ENCODE peak calls at places on chromosome 15, in seven cellular contexts. A is substantia nigra; P is amniotic stem cell; F is NCI-H82; J is SHP77; R is NCI-H1417; L is naive thymus-derived CD8-positive, alpha-beta T cell. G is an unnamed sample.

GRCh38 chr15:60804551-60804950 is 325.6 kb upstream of the ICE2 start:
- DNase-seq in P (no peak), R (no peak), F (no peak), J (no peak), A (no peak), L (no peak), G (no peak)

GRCh38 chr15:99174989-99175388 is 70.1 kb downstream of the SYNM start:
- DNase-seq in J (no peak), P (no peak), A (no peak), L (no peak), F (peak), R (no peak), G (no peak)

GRCh38 chr15:34883633-34884032 is 85.9 kb downstream of the AQR start:
- DNase-seq in F (no peak), A (no peak), L (no peak), P (no peak), J (no peak), R (no peak), G (no peak)

GRCh38 chr15:66880380-66881155 is 178.5 kb downstream of the SMAD6 start:
- DNase-seq in L (no peak), A (no peak), F (no peak), P (no peak), R (no peak), J (no peak), G (no peak)

GRCh38 chr15:39542385-39543065 is 38.4 kb upstream of the THBS1 start:
- DNase-seq in L (no peak), F (no peak), A (no peak), J (no peak), R (no peak), P (no peak), G (no peak)

GRCh38 chr15:84988909-84989644 is 7.4 kb downstream of the PDE8A start:
- DNase-seq in L (no peak), P (no peak), R (no peak), A (no peak), F (no peak), J (no peak), G (no peak)

GRCh38 chr15:35115155-35115725 is 30.1 kb upstream of the NANOGP8 start:
- DNase-seq in L (no peak), P (no peak), J (no peak), A (no peak), R (no peak), F (no peak), G (peak)

GRCh38 chr15:75348563-75349350 is 1.9 kb downstream of the NEIL1 start:
- DNase-seq in J (no peak), P (no peak), A (no peak), F (no peak), L (no peak), R (no peak), G (no peak)

GRCh38 chr15:65339926-65340325 is 35.4 kb downstream of the RNU5B-1 start:
- DNase-seq in J (no peak), P (no peak), L (no peak), A (no peak), R (peak), F (peak), G (no peak)

GRCh38 chr15:83694538-83694937 is 40.6 kb downstream of the ADAMTSL3 start:
- DNase-seq in J (no peak), A (no peak), P (no peak), F (no peak), R (no peak), L (no peak), G (no peak)

GRCh38 chr15:82663186-82663600 is 16.0 kb upstream of the CPEB1 start:
- DNase-seq in L (peak), P (no peak), A (no peak), R (no peak), F (no peak), J (no peak), G (no peak)

GRCh38 chr15:67107014-67107812 is 41.8 kb downstream of the SMAD3 start:
- DNase-seq in A (no peak), R (no peak), J (no peak), P (peak), F (no peak), L (no peak), G (no peak)

GRCh38 chr15:39125904-39126303 is 455.0 kb upstream of the THBS1 start:
- DNase-seq in R (no peak), L (peak), J (peak), P (no peak), A (no peak), F (peak), G (peak)

GRCh38 chr15:85443593-85444328 is 63.4 kb downstream of the AKAP13 start:
- DNase-seq in P (no peak), R (peak), A (no peak), J (peak), F (peak), L (peak), G (peak)

GRCh38 chr15:60077581-60078359 is 73.7 kb downstream of the FOXB1 start:
- DNase-seq in J (no peak), L (no peak), P (no peak), R (no peak), F (no peak), A (no peak), G (no peak)

GRCh38 chr15:65954289-65954741 is 85.0 kb downstream of the RAB11A start:
- DNase-seq in P (no peak), R (no peak), A (no peak), J (peak), L (no peak), F (no peak), G (peak)

GRCh38 chr15:71651750-71652186 is 158.6 kb upstream of the NR2E3 start:
- DNase-seq in A (no peak), R (peak), J (peak), P (peak), F (peak), L (no peak), G (peak)

GRCh38 chr15:59243622-59244021 is 37.0 kb downstream of the LDHAL6B start:
- DNase-seq in F (no peak), J (no peak), P (no peak), L (no peak), A (no peak), R (no peak), G (no peak)

GRCh38 chr15:88400069-88400468 is 67.1 kb downstream of the MRPL46 start:
- DNase-seq in A (no peak), R (no peak), L (no peak), F (peak), P (no peak), J (no peak), G (no peak)

GRCh38 chr15:40506964-40507571 is 36.3 kb downstream of the CHST14 start:
- DNase-seq in A (no peak), P (no peak), F (peak), R (peak), J (peak), L (peak), G (peak)

GRCh38 chr15:67406257-67406861 is 114.6 kb upstream of the C15orf61 start:
- DNase-seq in L (no peak), A (no peak), F (peak), P (no peak), R (no peak), J (no peak), G (no peak)